ENCODE peak calls at places on chromosomes 4 and X, in four cellular contexts. Y, V, G and I are unnamed samples.

GRCh38 chr4:1541449-1542225 is 135.4 kb upstream of the NKX1-1 start:
- DNase-seq in V (no peak), G (no peak), Y (no peak), I (no peak)

GRCh38 chr4:162201673-162202072 is 37.9 kb upstream of the FSTL5 start:
- DNase-seq in Y (no peak), G (no peak), V (no peak), I (no peak)

GRCh38 chrX:45769919-45770582 is 569.4 kb upstream of the DIPK2B start:
- DNase-seq in Y (peak), G (no peak), V (peak), I (peak)

GRCh38 chr4:186554890-186555827 is at the start of gene MTNR1A:
- DNase-seq in Y (no peak), V (peak), G (peak), I (peak)

GRCh38 chr4:183637461-183637860 is 21.5 kb downstream of the RWDD4 start:
- DNase-seq in V (no peak), G (no peak), Y (no peak), I (no peak)

GRCh38 chrX:118502121-118502794 is 6.6 kb downstream of the DOCK11 start:
- DNase-seq in V (no peak), G (no peak), Y (no peak), I (no peak)

GRCh38 chr4:168385142-168385490 is 66.6 kb upstream of the DDX60 start:
- DNase-seq in G (no peak), V (no peak), Y (no peak), I (no peak)

GRCh38 chr4:128481752-128482480 is 194.3 kb upstream of the PGRMC2 start:
- DNase-seq in V (no peak), Y (no peak), G (no peak), I (no peak)

GRCh38 chr4:86250006-86250405 is 109.8 kb downstream of the MAPK10 start:
- DNase-seq in G (no peak), Y (no peak), V (no peak), I (no peak)

GRCh38 chrX:71650333-71650969 is 16.9 kb upstream of the LOC101059915 start:
- DNase-seq in G (no peak), Y (no peak), V (no peak), I (no peak)

GRCh38 chr4:80179637-80180161 is 17.6 kb upstream of the PRDM8 start:
- DNase-seq in Y (no peak), G (no peak), V (no peak), I (no peak)

GRCh38 chr4:137420901-137421384 is 111.4 kb downstream of the PCDH18 start:
- DNase-seq in V (no peak), G (no peak), Y (no peak), I (no peak)

GRCh38 chr4:88831063-88831462 is 133.4 kb upstream of the NAP1L5 start:
- DNase-seq in Y (no peak), V (no peak), G (no peak), I (no peak)

GRCh38 chr4:168877779-168878491 is 132.1 kb downstream of the CBR4 start:
- DNase-seq in V (peak), Y (no peak), G (peak), I (peak)

GRCh38 chr4:4782969-4783368 is 76.5 kb upstream of the MSX1 start:
- DNase-seq in G (no peak), Y (peak), V (no peak), I (no peak)

GRCh38 chr4:54055494-54055893 is 8.9 kb downstream of the CHIC2 start:
- DNase-seq in V (no peak), Y (no peak), G (no peak), I (no peak)

GRCh38 chr4:140153744-140154571 is at the start of gene MAML3:
- DNase-seq in G (peak), Y (peak), V (peak), I (peak)

GRCh38 chr4:159497961-159498360 is 395.1 kb downstream of the RAPGEF2 start:
- DNase-seq in G (no peak), Y (no peak), V (no peak), I (no peak)

GRCh38 chr4:183147191-183147590 is 48.1 kb downstream of the WWC2 start:
- DNase-seq in Y (no peak), G (no peak), V (no peak), I (no peak)

GRCh38 chr4:152408514-152409327 is 127.2 kb downstream of the FBXW7 start:
- DNase-seq in V (no peak), G (peak), Y (peak), I (peak)

GRCh38 chr4:153750197-153750817 is 9.5 kb downstream of the RNF175 start:
- DNase-seq in V (no peak), G (peak), Y (peak), I (peak)
- TF ChIP-seq CTCF in V (no peak), G (peak), Y (peak), I (peak)

GRCh38 chr4:107050525-107051135 is 14.5 kb upstream of the DKK2 start:
- DNase-seq in V (no peak), G (no peak), Y (peak), I (no peak)
- TF ChIP-seq CTCF in V (no peak), G (peak), Y (peak), I (peak)

GRCh38 chrX:139759637-139760036 is 51.7 kb upstream of the MCF2 start:
- DNase-seq in V (no peak), Y (peak), G (peak), I (peak)
- TF ChIP-seq CTCF in V (no peak), Y (peak), G (peak), I (peak)

GRCh38 chrX:149827254-149827653 is 45.5 kb downstream of the MAGEA9 start:
- DNase-seq in V (no peak), Y (no peak), G (no peak), I (no peak)

GRCh38 chrX:149829751-149830191 is 48.0 kb downstream of the MAGEA9 start:
- DNase-seq in G (no peak), Y (peak), V (no peak), I (no peak)

GRCh38 chrX:149837167-149837566 is 43.8 kb upstream of the MAGEA8 start:
- DNase-seq in Y (no peak), G (no peak), V (no peak), I (no peak)

GRCh38 chrX:149830192-149830873 is 48.6 kb downstream of the MAGEA9 start:
- DNase-seq in Y (peak), G (peak), V (no peak), I (peak)

GRCh38 chrX:149831473-149831872 is 49.5 kb upstream of the MAGEA8 start:
- DNase-seq in G (no peak), V (no peak), Y (no peak), I (no peak)
- TF ChIP-seq CTCF in G (no peak), V (no peak), Y (no peak), I (no peak)

GRCh38 chr4:15794432-15794831 is 16.3 kb downstream of the CD38 start:
- DNase-seq in Y (no peak), G (no peak), V (no peak), I (no peak)
- TF ChIP-seq CTCF in Y (no peak), G (no peak), V (no peak), I (no peak)

DNA sequence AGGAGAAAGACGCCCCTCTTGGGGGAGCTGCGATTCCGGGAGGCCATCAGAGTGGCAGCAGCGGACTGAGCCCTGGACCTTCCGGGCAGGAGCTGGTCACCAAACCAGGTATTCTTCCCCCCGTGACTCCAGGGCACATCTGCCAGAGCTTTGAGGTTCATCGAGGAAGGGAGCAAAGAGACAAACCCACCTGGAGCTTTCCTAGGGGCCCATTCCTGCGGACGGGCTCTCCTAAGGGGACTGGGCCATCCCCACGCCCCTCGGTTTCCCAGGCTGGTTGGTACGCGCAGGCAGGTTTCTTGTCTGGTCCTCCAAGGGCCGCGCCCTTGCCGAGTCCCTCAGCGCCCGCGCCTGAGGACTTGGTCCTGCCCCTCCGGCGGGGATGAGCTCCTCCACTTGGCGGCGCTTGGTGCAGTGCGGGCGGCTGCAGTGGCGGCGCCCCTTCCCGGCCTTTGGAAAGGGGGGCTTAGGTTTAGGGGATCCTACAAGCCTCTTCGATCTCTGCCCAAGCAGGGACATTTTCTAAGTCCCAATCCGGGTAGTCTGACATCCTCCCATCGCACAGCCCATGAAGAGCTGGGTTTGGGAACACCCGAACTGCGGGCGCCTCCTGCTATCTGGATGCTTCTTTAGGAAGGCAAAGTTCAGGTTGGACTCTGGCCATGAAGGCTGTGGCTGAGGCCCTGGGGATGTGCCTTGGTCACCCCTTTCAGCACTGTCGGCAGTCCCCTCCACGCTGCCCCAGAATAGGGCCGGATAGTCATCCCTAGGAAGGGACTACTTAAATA is 543 bp downstream of the STBD1 start:
- DNase-seq in V (peak), G (peak), Y (peak), I (peak)
- TF ChIP-seq CTCF in V (peak), G (no peak), Y (peak), I (peak)

GRCh38 chr4:6987566-6987920 is 55.6 kb upstream of the TADA2B start:
- DNase-seq in V (no peak), Y (peak), G (no peak), I (no peak)

GRCh38 chr4:6986781-6987565 is 56.2 kb upstream of the TADA2B start:
- DNase-seq in Y (peak), V (peak), G (peak), I (peak)

GRCh38 chr4:6986067-6986780 is 56.9 kb upstream of the TADA2B start:
- DNase-seq in Y (peak), G (peak), V (no peak), I (peak)

GRCh38 chr4:6984611-6985115 is 58.5 kb upstream of the TADA2B start:
- DNase-seq in Y (no peak), G (no peak), V (no peak), I (no peak)

GRCh38 chr4:6983500-6984142 is 59.6 kb upstream of the TADA2B start:
- DNase-seq in G (no peak), V (no peak), Y (no peak), I (no peak)
- TF ChIP-seq CTCF in G (no peak), V (no peak), Y (no peak), I (no peak)

GRCh38 chr4:156931267-156931666 is 40.3 kb downstream of the PDGFC start:
- DNase-seq in G (no peak), Y (peak), V (no peak), I (no peak)

GRCh38 chr4:156933633-156934258 is 37.9 kb downstream of the PDGFC start:
- DNase-seq in Y (peak), V (no peak), G (no peak), I (no peak)

GRCh38 chr4:156939151-156939550 is 32.4 kb downstream of the PDGFC start:
- DNase-seq in Y (no peak), V (no peak), G (no peak), I (no peak)

GRCh38 chr4:156929706-156930105 is 41.9 kb downstream of the PDGFC start:
- DNase-seq in Y (no peak), G (no peak), V (no peak), I (no peak)

GRCh38 chr4:156934259-156934635 is 37.4 kb downstream of the PDGFC start:
- DNase-seq in G (no peak), Y (no peak), V (no peak), I (no peak)
- TF ChIP-seq CTCF in G (no peak), Y (no peak), V (no peak), I (no peak)

GRCh38 chr4:109977854-109978501 is 65.3 kb downstream of the EGF start:
- DNase-seq in Y (peak), G (no peak), V (no peak), I (no peak)

GRCh38 chr4:109976189-109976588 is 63.5 kb downstream of the EGF start:
- DNase-seq in V (no peak), G (no peak), Y (no peak), I (no peak)

GRCh38 chr4:109979932-109980717 is 67.4 kb downstream of the EGF start:
- DNase-seq in Y (peak), V (no peak), G (no peak), I (no peak)

GRCh38 chr4:109981936-109982335 is 69.3 kb downstream of the EGF start:
- DNase-seq in Y (no peak), G (no peak), V (no peak), I (no peak)

GRCh38 chr4:109978704-109979103 is 66.0 kb downstream of the EGF start:
- DNase-seq in V (no peak), G (no peak), Y (no peak), I (no peak)
- TF ChIP-seq CTCF in V (no peak), G (peak), Y (peak), I (peak)

GRCh38 chr4:42150653-42151567 is 1.5 kb downstream of the BEND4 start:
- DNase-seq in V (peak), G (peak), Y (no peak), I (peak)
- TF ChIP-seq CTCF in V (no peak), G (no peak), Y (no peak), I (no peak)